ENCODE peak calls at places on chromosomes 6 and 20, in five cellular contexts. V is A549, E is HepG2, S is GM12878, G is K562. U is an unnamed sample.
A peak's percentile ranks its signal among the peaks of the same experiment; 100 is the strongest.

GRCh38 chr20:5002077-5002413 is 735 bp upstream of the SLC23A2 start:
- ATAC-seq in V (peak; percentile 17), S (no peak), E (no peak), G (peak; percentile 19), U (no peak)

GRCh38 chr20:8213831-8214587 is 81.9 kb downstream of the PLCB1 start:
- ATAC-seq in S (peak; percentile 88), G (no peak), V (no peak), E (no peak), U (no peak)

GRCh38 chr20:2752631-2753455 is 47.6 kb downstream of the CPXM1 start:
- ATAC-seq in S (peak; percentile 11), G (peak; percentile 74), E (peak; percentile 15), V (peak; percentile 61), U (no peak)

GRCh38 chr20:56400001-56400640 is 7.7 kb downstream of the CSTF1 start:
- ATAC-seq in V (peak; percentile 79), G (peak; percentile 92), S (peak; percentile 94), E (peak; percentile 89), U (no peak)

GRCh38 chr20:15220778-15221565 is 883.6 kb upstream of the FLRT3 start:
- ATAC-seq in V (no peak), E (no peak), G (no peak), S (no peak), U (no peak)

GRCh38 chr20:12053348-12053747 is 135.7 kb downstream of the BTBD3 start:
- ATAC-seq in E (no peak), S (peak; percentile 36), V (no peak), G (no peak), U (no peak)

GRCh38 chr6:156659317-156660198 is 117.6 kb upstream of the ARID1B start:
- ATAC-seq in S (peak; percentile 73), V (no peak), E (no peak), G (peak; percentile 30), U (no peak)

GRCh38 chr6:43776799-43777776 is 7.1 kb downstream of the VEGFA start:
- ATAC-seq in V (no peak), E (no peak), S (no peak), G (no peak), U (no peak)

GRCh38 chr20:15176929-15177328 is 839.5 kb upstream of the FLRT3 start:
- ATAC-seq in V (no peak), E (peak; percentile 56), G (no peak), S (no peak), U (no peak)

GRCh38 chr6:147390909-147391536 is 117.5 kb upstream of the SAMD5 start:
- ATAC-seq in S (no peak), V (peak; percentile 36), G (peak; percentile 34), E (peak; percentile 31), U (no peak)

GRCh38 chr6:15531973-15532372 is 130.9 kb downstream of the DTNBP1 start:
- ATAC-seq in G (no peak), S (no peak), E (no peak), V (no peak), U (no peak)

GRCh38 chr6:48511382-48511781 is 400.4 kb upstream of the PTCHD4 start:
- ATAC-seq in V (no peak), G (no peak), S (no peak), E (no peak), U (no peak)

GRCh38 chr20:53582574-53583351 is 10.9 kb downstream of the ZNF217 start:
- ATAC-seq in V (peak; percentile 65), E (peak; percentile 3), S (peak; percentile 40), G (no peak), U (peak; percentile 80)

GRCh38 chr6:130945401-130945919 is 117.6 kb downstream of the EPB41L2 start:
- ATAC-seq in S (no peak), V (no peak), E (peak; percentile 53), G (no peak), U (no peak)

GRCh38 chr20:46028110-46028509 is 905 bp upstream of the SLC12A5 start:
- ATAC-seq in S (no peak), V (no peak), E (no peak), G (no peak), U (no peak)

GRCh38 chr6:125939796-125940195 is 16.8 kb upstream of the HINT3 start:
- ATAC-seq in S (no peak), V (no peak), E (no peak), G (no peak), U (no peak)

GRCh38 chr6:2476376-2476775 is 231.0 kb upstream of the GMDS start:
- ATAC-seq in G (peak; percentile 29), V (peak; percentile 70), S (no peak), E (no peak), U (no peak)

GRCh38 chr6:168030881-168031280 is 33.4 kb downstream of the KIF25 start:
- ATAC-seq in V (no peak), E (no peak), S (no peak), G (no peak), U (no peak)

GRCh38 chr6:43683708-43684455 is 3.7 kb downstream of the MRPS18A start:
- ATAC-seq in V (no peak), S (peak; percentile 86), E (no peak), G (no peak), U (no peak)

GRCh38 chr20:420721-421574 is 12.8 kb downstream of the RBCK1 start:
- ATAC-seq in V (peak; percentile 69), G (peak; percentile 83), S (peak; percentile 99), E (peak; percentile 34), U (no peak)

GRCh38 chr6:52942221-52942620 is 32.7 kb upstream of the GSTA3 start:
- ATAC-seq in E (peak; percentile 46), V (no peak), G (no peak), S (no peak), U (no peak)

GRCh38 chr6:33936911-33937310 is 133.1 kb upstream of the MLN start:
- ATAC-seq in V (no peak), E (no peak), S (no peak), G (no peak), U (no peak)

GRCh38 chr6:77568570-77568969 is 84.3 kb upstream of the MEI4 start:
- ATAC-seq in V (no peak), G (no peak), S (no peak), E (no peak), U (no peak)

GRCh38 chr6:77561768-77562314 is 91.0 kb upstream of the MEI4 start:
- ATAC-seq in V (no peak), G (no peak), E (no peak), S (peak; percentile 50), U (no peak)

GRCh38 chr6:77566235-77566634 is 86.6 kb upstream of the MEI4 start:
- ATAC-seq in E (no peak), S (peak; percentile 22), G (no peak), V (no peak), U (no peak)

GRCh38 chr6:77565370-77565769 is 87.5 kb upstream of the MEI4 start:
- ATAC-seq in G (no peak), S (no peak), V (no peak), E (no peak), U (no peak)
- TF ChIP-seq EP300 in G (no peak), S (no peak), V (no peak), E (no peak), U (no peak)

DNA sequence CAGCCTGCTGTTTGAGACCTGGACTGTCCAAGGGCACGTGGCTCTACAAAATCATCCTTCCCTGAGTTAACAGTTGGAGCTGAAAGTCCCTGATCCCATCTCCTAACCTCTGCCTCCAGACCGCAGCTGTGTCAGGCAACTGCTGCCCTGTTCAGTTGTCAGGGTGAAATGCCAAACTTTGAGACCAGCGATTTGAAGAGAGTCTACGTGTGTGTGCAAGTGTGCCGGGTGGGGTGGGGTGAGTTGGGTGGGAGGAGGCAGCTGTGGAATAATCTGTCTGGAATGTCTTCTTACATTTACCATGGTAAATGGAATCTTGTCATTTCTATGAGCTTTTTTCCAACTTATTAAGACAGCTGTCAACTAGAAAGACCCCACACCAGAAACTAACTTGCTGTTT is 81.0 kb upstream of the FAM8A1 start:
- ATAC-seq in E (no peak), S (no peak), G (peak; percentile 44), V (no peak), U (no peak)
- TF ChIP-seq EP300 in E (no peak), S (no peak), G (no peak), V (no peak), U (no peak)

DNA sequence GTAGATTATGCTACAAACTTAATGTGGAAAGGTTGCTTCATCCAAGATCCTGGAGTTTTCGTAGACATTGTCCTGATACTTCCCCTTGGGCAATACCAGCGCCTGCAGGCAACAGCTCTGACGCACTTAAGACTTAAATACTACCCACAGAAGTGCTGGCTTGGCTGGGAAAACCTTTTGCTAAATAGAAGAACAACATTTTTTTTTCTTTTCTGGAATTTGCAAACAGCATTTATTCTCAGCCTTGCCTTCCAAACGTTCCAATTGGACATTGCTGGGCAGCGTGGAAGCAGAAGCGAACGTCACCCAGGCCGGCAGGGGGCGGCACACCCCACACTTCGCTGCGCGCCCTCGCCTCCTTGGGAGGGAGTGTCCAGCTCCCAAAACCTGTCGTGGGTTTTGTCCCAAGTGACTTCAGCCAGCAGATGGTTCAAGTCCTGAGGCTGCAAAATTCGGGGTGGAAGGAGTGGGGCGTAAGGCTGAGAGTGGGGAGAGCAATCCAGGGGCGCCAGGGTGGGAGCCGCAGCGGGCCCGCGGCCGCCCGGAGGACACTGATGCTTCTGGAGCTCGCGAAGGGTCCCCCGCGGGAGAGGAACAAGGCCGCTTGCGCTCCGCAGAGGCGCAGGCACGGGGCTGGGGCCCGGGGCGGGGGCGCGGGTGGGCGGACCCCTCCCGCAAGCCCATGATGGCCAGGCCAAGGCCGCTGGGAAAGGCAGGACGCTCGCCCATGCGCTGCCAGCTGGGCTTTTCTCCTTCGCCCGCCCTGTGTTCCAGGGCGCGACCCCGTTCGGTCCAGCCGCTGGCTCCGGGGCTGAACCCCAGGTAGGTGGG is 60.8 kb upstream of the MAP3K4 start:
- ATAC-seq in V (peak; percentile 99), G (no peak), S (peak; percentile 96), E (peak; percentile 95), U (peak; percentile 89)
- TF ChIP-seq EP300 in V (no peak), G (no peak), S (no peak), E (no peak), U (no peak)

GRCh38 chr6:98335594-98335993 is 498.8 kb upstream of the POU3F2 start:
- ATAC-seq in S (no peak), V (no peak), G (no peak), E (no peak), U (no peak)
- TF ChIP-seq EP300 in S (no peak), V (no peak), G (no peak), E (no peak), U (no peak)

DNA sequence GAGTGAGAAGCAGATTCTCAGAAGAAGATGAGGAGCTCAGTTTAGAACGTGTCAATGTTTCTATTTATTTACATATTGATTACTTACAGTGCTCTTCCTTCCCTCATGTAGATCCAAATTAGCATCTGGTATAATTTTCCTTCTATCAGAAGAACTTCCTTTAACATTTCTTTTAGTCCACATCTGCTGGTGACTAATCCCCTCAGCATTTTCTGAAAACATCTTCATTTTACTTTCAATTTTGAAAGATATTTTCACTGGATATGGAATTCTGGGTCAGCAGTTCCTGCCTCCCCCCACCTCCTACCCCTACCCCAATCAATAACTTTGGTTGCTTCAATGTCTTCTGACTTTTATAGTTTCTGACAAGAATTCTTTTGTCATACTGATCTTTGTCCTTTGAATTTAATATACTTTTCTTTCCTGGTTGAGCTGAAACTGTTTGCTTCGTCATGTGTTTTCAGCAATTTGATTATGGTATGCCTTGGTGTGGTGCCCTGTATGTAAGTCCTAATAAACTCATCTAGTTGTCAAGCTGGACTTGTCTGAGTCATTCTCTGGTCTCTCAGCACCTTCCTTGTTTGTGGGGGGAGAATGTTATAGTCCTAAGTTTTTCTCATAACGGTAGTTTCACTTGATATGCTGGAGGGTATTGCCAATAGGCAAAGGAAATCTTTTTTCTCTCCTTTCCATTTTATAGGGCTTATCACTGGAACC is 57.0 kb downstream of the SMPDL3A start:
- ATAC-seq in E (no peak), V (no peak), S (peak; percentile 65), G (no peak), U (no peak)
- TF ChIP-seq EP300 in E (no peak), V (no peak), S (no peak), G (no peak), U (no peak)